ENCODE peak calls at places on chromosomes 5 and 9, in four cellular contexts. G, F, L and V are unnamed samples.

GRCh38 chr9:21326526-21327139 is 8.6 kb downstream of the KLHL9 start:
- DNase-seq in F (no peak), G (no peak), L (no peak), V (no peak)

GRCh38 chr5:36438765-36439501 is 137.2 kb upstream of the RANBP3L start:
- DNase-seq in L (no peak), G (no peak), F (no peak), V (no peak)

GRCh38 chr5:133690746-133691145 is 78.4 kb upstream of the FSTL4 start:
- DNase-seq in L (no peak), F (no peak), G (no peak), V (no peak)

GRCh38 chr5:62348723-62349481 is 42.9 kb downstream of the KIF2A start:
- DNase-seq in G (no peak), F (no peak), L (no peak), V (no peak)

GRCh38 chr5:109769597-109770291 is 80.0 kb downstream of the MAN2A1 start:
- DNase-seq in G (no peak), F (no peak), L (no peak), V (no peak)

GRCh38 chr9:14343948-14344547 is 30.1 kb upstream of the NFIB start:
- DNase-seq in L (no peak), G (no peak), F (no peak), V (no peak)

GRCh38 chr9:107224252-107224651 is 58.8 kb upstream of the RAD23B start:
- DNase-seq in G (no peak), F (no peak), L (no peak), V (no peak)

GRCh38 chr9:82410306-82410705 is 421.7 kb downstream of the SPATA31D1 start:
- DNase-seq in F (no peak), G (peak; percentile 16), L (no peak), V (no peak)

GRCh38 chr5:126446498-126447224 is 23.5 kb downstream of the GRAMD2B start:
- DNase-seq in L (no peak), G (no peak), F (no peak), V (no peak)

GRCh38 chr9:22111176-22111870 is 102.2 kb upstream of the CDKN2B start:
- DNase-seq in F (no peak), L (no peak), G (no peak), V (no peak)

GRCh38 chr9:96567203-96567700 is 52.4 kb downstream of the CDC14B start:
- DNase-seq in G (no peak), F (peak; percentile 73), L (no peak), V (no peak)

GRCh38 chr9:99253772-99254431 is 31.8 kb downstream of the SEC61B start:
- DNase-seq in L (no peak), F (no peak), G (no peak), V (peak; percentile 47)

GRCh38 chr5:56052735-56053134 is 58.0 kb upstream of the IL6ST start:
- DNase-seq in L (no peak), G (no peak), F (no peak), V (no peak)

GRCh38 chr9:89606049-89606481 is 1.3 kb downstream of the GADD45G start:
- DNase-seq in L (peak; percentile 86), G (peak; percentile 11), F (peak; percentile 68), V (peak; percentile 33)

GRCh38 chr5:53463909-53464621 is 16.4 kb upstream of the FST start:
- DNase-seq in F (no peak), L (no peak), G (no peak), V (no peak)

DNA sequence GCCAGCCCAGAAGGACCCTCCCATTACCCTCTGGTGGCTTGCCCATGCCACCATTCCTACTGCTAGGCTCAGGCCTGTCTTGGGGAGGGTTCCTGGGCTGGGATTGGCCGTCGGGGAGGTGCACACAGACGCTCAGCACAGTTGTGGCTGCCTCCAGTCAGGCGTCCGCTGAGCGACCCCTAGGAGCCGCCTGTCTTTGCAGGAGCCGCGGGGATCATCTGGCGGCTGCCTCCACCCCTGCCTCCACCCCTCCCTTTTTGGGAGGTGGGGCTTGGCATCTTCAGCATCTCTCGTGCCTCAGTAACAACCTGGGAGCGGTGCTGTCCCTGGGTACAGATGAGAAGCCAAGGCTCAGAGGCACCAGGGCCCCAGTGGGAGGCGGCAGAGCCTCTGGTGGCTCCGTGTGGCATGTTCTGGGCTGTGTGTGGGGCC is 39.6 kb downstream of the RXRA start:
- DNase-seq in L (no peak), F (peak; percentile 41), G (no peak), V (no peak)
- TF ChIP-seq CTCF in L (no peak), F (no peak), G (peak; percentile 23), V (no peak)

DNA sequence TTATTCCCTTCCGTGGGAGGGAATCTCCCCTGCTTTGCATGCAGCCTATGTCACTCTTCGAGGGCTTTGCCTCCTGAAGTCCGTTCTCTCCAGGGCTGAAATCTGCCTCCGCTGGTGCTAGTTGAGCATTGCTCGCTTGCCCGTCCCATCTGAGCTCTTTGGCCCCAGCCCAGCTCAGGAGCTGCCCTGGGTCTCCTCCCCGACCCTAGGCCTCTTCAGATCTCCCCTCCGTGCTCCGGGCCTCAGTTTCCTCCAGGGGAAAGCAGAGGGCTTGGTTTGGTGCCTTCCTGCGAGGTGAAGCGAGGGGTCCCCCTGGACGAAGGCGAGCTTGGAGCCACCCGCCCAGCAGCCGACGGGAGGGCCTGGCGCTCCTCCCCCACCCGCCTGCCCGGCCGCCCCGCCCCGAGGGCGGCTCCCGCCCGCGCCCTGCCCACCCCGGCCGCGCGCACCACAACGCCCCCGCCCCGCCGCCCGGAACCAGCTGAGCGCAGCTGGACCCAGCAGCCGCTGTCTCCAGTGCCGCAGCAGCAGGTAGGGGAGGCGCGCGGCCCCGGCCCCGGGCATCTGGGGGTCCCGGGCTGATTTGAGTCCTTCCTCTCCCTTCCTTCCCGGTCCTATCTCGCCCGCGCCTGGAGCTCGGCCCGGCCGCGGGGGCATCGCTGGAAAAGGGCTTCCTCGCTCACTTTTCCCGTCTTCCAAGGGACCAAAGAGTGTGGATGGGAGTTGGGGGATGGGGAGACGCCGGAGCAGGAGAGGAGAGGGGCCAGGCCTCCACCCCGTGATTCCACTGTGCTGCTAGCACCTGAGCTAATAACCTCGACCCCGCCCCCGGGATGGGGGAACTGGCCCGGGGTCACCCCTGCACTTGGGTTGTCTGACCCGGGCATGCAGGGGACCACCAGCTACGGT is at the start of gene GSN:
- DNase-seq in L (peak; percentile 88), F (peak; percentile 85), G (no peak), V (peak; percentile 61)
- TF ChIP-seq CTCF in L (no peak), F (peak; percentile 12), G (peak; percentile 26), V (no peak)

GRCh38 chr9:6829027-6829426 is 71.3 kb downstream of the KDM4C start:
- DNase-seq in G (no peak), F (no peak), L (no peak), V (no peak)
- TF ChIP-seq CTCF in G (peak; percentile 32), F (peak; percentile 28), L (no peak), V (no peak)

DNA sequence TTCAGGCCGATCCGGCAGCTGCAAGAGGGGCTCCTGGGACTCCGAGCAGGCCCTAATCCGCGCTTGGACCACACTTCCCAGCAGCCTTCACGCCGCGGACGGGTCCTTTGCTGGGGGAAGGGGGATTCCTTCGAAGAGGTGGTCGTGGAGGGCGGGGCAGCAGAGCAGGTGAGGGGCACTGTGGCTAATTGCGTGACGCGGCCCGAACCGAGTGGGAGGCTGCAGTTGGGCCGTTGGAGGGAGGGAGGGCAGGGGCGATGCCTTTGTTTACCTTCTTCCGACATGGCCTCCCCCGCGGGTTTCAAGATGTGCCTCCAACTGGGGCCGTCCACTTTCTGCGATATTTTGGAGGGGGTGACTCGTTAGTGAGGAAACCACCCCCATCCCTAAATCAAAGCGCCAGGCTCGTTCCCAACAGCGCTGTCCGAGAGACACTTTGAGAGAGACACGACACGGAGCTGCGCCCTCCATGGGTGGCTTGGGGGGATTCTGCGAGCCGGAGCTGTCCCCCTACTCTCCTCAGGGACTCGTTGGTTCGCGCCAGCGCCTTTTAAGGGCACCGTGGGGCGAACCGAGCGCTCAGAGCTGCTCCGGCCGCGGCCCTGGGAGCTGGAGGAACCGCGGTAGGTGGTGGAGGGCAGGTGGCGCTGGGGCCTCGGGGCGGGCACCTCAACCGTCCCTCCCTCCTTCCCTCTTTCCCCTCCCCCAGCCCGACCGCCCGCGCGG is at the start of gene FAM53C:
- DNase-seq in F (peak; percentile 92), G (peak; percentile 84), L (peak; percentile 93), V (peak; percentile 95)
- TF ChIP-seq CTCF in F (no peak), G (no peak), L (no peak), V (no peak)

DNA sequence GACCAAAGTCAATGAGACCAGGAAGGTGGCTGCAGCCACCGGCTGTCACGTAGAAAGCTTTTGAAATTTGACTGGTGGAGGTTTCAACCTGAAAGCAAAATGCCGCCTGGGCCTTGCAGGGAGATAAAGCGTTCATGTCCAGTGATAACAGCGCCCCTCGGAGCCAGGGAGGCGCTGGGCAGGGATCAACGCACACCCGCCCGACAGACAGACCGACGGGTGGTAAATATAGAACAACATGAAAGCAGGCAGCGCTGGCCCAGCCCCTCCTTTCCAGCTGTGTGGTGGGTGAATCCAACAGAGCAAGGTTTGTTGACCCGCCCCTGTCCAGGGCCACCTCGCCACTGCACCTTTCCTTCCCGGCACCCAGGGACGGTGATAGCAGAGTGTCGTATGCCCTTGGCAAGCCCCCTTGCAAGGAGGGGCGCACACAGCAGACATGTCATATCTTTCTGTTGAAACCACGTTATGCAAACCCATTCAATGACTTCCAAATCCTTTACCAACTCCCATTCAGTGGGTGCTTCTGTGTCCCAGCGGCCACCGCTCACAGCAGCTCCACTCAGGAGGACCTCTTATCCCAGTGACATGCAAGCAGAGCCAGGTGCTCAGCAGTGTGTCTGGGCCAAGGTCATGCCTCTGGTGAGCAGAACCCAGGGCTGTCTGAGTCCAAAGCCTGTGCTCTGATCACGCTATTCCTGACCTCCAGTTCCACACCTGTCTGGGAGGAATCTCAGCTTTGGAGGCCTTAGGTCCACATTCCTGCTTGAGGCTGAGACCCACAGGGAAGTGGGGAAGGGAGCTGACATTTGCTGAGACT is 38.7 kb downstream of the NKX2-5 start:
- DNase-seq in F (no peak), L (no peak), G (no peak), V (no peak)
- TF ChIP-seq CTCF in F (no peak), L (no peak), G (no peak), V (no peak)

GRCh38 chr5:73605223-73606087 is 20.5 kb upstream of the ARHGEF28 start:
- DNase-seq in L (no peak), F (no peak), G (no peak), V (no peak)

GRCh38 chr5:73603998-73604397 is 22.0 kb upstream of the ARHGEF28 start:
- DNase-seq in F (no peak), G (no peak), L (no peak), V (no peak)

GRCh38 chr5:73607228-73607627 is 18.8 kb upstream of the ARHGEF28 start:
- DNase-seq in G (no peak), L (no peak), F (no peak), V (no peak)

GRCh38 chr5:73606206-73606753 is 19.7 kb upstream of the ARHGEF28 start:
- DNase-seq in G (no peak), F (no peak), L (no peak), V (no peak)
- TF ChIP-seq CTCF in G (peak; percentile 4), F (no peak), L (no peak), V (no peak)

GRCh38 chr9:133583586-133583985 is 25.6 kb downstream of the FAM163B start:
- DNase-seq in G (no peak), F (no peak), L (no peak), V (no peak)
- TF ChIP-seq CTCF in G (no peak), F (no peak), L (no peak), V (no peak)

DNA sequence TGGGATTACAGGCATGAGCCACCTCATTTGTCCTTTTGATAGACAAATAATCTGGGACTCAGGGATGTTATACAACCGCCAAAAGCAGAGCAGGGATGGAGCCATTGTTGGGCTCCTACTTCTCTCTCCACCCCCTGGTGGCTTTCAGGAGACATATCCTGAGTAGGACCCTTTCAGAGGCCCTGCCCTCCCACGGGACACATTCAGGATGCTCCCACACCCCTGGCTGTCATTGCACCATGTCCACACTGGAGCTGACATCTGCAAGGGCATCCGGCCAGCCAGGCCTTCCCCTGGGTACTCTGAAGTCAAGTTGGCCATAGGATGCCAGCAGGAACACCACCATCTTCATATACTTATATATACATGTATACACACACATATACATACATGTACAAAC is 181.8 kb downstream of the SYK start:
- DNase-seq in F (no peak), L (no peak), G (no peak), V (no peak)
- TF ChIP-seq CTCF in F (no peak), L (no peak), G (no peak), V (no peak)